ENCODE peak calls at places on chromosomes 5 and 9, in eight cellular contexts. S is bronchial epithelial cell; N is choroid plexus epithelial cell; I is upper lobe of left lung; V is CD8-positive, alpha-beta T cell; X is cardiac fibroblast; U is astrocyte of the cerebellum; Y is mesendoderm. R is an unnamed sample.

GRCh38 chr9:110952018-110952864 is 86.0 kb downstream of the LPAR1 start:
- DNase-seq in U (no peak), S (no peak), I (no peak), N (no peak), Y (no peak), X (no peak), V (no peak), R (no peak)

GRCh38 chr5:74621492-74621891 is 19.0 kb downstream of the ENC1 start:
- DNase-seq in V (no peak), U (no peak), Y (peak; percentile 70), X (no peak), N (no peak), I (no peak), S (no peak), R (no peak)

GRCh38 chr5:177595026-177595585 is 3.1 kb downstream of the TMED9 start:
- DNase-seq in S (no peak), Y (no peak), X (no peak), U (no peak), N (no peak), V (no peak), I (peak; percentile 12), R (no peak)

GRCh38 chr5:97623441-97623840 is 440.4 kb upstream of the RIOK2 start:
- DNase-seq in U (no peak), N (no peak), I (no peak), X (no peak), V (no peak), S (no peak), Y (peak; percentile 19), R (no peak)

GRCh38 chr5:53298841-53299240 is 181.6 kb upstream of the FST start:
- DNase-seq in S (no peak), V (no peak), N (no peak), Y (no peak), I (no peak), X (no peak), U (no peak), R (no peak)

GRCh38 chr9:121282309-121283071 is 14.5 kb downstream of the GSN start:
- DNase-seq in S (peak; percentile 59), U (no peak), N (no peak), I (peak; percentile 75), Y (no peak), V (no peak), X (peak; percentile 85), R (no peak)

GRCh38 chr5:100311811-100312210 is 223.4 kb upstream of the FAM174A start:
- DNase-seq in N (peak; percentile 41), U (peak; percentile 12), I (no peak), Y (no peak), S (no peak), V (no peak), X (no peak), R (no peak)

GRCh38 chr5:33491941-33492340 is 51.2 kb downstream of the TARS1 start:
- DNase-seq in S (no peak), V (no peak), N (no peak), X (no peak), U (no peak), I (no peak), Y (no peak), R (no peak)

GRCh38 chr9:122498883-122499288 is 11.7 kb upstream of the OR1J2 start:
- DNase-seq in X (peak; percentile 63), N (peak; percentile 70), V (no peak), I (no peak), U (peak; percentile 3), S (peak; percentile 81), Y (peak; percentile 58), R (no peak)

GRCh38 chr9:18595597-18595996 is 121.6 kb downstream of the ADAMTSL1 start:
- DNase-seq in V (no peak), X (no peak), Y (no peak), N (no peak), U (no peak), I (no peak), S (no peak), R (no peak)

GRCh38 chr5:31935702-31936347 is 238.3 kb downstream of the GOLPH3 start:
- DNase-seq in U (no peak), X (peak; percentile 12), Y (no peak), S (peak; percentile 61), I (peak; percentile 69), N (peak; percentile 53), V (no peak), R (no peak)

GRCh38 chr9:94156549-94157407 is 72.5 kb downstream of the PTPDC1 start:
- DNase-seq in V (no peak), X (peak; percentile 94), S (peak; percentile 71), I (peak; percentile 86), N (peak; percentile 91), U (peak; percentile 71), Y (no peak), R (peak; percentile 60)

GRCh38 chr9:38017149-38017884 is 51.7 kb downstream of the SHB start:
- DNase-seq in N (peak; percentile 75), V (no peak), X (peak; percentile 72), Y (peak; percentile 97), I (peak; percentile 86), S (peak; percentile 48), U (peak; percentile 80), R (no peak)

GRCh38 chr9:136342191-136343120 is 15.1 kb downstream of the GPSM1 start:
- DNase-seq in X (peak; percentile 56), S (peak; percentile 60), U (peak; percentile 27), V (peak; percentile 42), I (peak; percentile 92), N (peak; percentile 79), Y (peak; percentile 90), R (no peak)

GRCh38 chr5:92544042-92544441 is 1037.0 kb downstream of the NR2F1-AS1 start:
- DNase-seq in X (peak; percentile 45), S (no peak), N (peak; percentile 80), U (no peak), I (no peak), Y (no peak), V (no peak), R (no peak)

GRCh38 chr9:112881366-112881765 is 9.3 kb downstream of the SLC46A2 start:
- DNase-seq in S (peak; percentile 78), I (no peak), N (peak; percentile 76), U (peak; percentile 29), V (no peak), Y (no peak), X (peak; percentile 67), R (no peak)

DNA sequence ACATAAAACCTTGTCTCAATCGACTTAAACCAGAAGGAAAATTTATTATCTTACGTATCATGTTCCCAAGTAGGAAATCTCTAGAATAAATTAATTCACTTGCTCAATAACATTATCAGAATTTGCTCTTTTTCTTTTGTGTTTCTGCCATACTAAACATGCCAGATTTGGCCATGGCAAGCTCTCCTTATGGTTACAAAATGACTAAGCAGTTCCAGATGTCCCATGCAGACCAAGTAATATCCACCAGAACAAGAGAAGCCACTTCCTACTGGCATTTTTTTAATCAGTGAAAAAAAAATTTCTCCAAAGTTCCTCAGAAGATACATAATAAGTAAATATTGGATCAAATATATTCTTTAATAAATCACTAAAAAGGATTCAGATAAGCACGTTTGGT is 25.2 kb upstream of the ADAMTS6 start:
- DNase-seq in Y (no peak), N (peak; percentile 50), X (peak; percentile 59), I (no peak), U (peak; percentile 77), S (peak; percentile 10), V (no peak), R (peak; percentile 44)
- H3K4me3 ChIP-seq in Y (no peak overlapping the region), N (no peak overlapping the region), X (no peak overlapping the region), I (no peak overlapping the region), U (no peak overlapping the region), S (no peak overlapping the region), V (no peak overlapping the region), R (no peak overlapping the region)

DNA sequence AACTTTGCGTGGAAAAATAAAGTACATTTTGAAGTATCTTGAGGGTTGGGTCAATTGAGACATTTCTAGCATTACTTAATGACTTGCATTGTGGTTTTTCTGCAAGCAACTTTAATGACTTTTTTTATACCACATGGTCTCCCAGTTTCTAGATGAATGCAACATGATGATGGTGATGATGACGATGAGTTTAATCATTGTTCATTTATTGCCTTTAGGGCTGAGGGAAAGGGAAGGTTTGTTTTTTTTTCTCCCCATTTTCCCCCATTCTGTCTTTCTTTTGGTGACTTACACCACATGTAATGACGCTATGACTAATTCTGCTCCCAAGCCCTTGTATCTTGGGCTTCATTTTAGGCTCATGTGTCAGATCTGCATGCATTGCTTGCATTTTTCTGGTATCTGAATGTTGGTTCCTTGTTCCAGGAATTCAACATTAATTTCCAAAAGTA is 57.7 kb upstream of the NXNL2 start:
- DNase-seq in V (no peak), Y (no peak), X (peak; percentile 96), I (no peak), U (peak; percentile 78), N (peak; percentile 79), S (peak; percentile 79), R (peak; percentile 93)
- H3K4me3 ChIP-seq in V (no peak overlapping the region), Y (no peak overlapping the region), X (no peak overlapping the region), I (no peak overlapping the region), U (no peak overlapping the region), N (no peak overlapping the region), S (no peak overlapping the region), R (no peak overlapping the region)

DNA sequence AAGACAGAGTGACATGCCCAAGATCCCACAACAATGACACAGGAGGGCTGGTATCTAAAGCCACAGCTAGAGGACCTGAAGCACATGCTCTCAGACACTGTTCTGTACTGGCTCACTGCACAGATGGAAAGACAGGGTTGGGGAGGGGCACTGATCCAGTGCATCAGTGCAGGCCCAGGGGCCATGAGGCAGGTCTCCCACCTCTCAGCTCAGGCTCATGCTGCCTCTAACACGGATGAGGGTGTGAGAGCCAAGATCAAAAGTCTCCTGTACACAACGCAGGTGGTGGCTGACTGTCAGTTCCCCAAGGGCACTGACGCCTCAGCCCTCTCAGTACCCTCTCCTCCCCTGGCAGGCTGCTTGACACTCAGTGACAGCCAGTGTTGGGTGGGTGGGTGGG is 10.9 kb downstream of the RAPGEF1 start:
- DNase-seq in V (peak; percentile 40), Y (no peak), X (no peak), I (peak; percentile 30), U (no peak), S (no peak), N (no peak), R (no peak)
- H3K4me3 ChIP-seq in V (peak overlapping the region; percentile 36), Y (no peak overlapping the region), X (no peak overlapping the region), I (no peak overlapping the region), U (no peak overlapping the region), S (no peak overlapping the region), N (no peak overlapping the region), R (no peak overlapping the region)

GRCh38 chr9:126514037-126514821 is 99.5 kb upstream of the LMX1B start:
- DNase-seq in U (no peak), I (peak; percentile 73), V (peak; percentile 47), Y (peak; percentile 81), N (peak; percentile 36), S (no peak), X (peak; percentile 34), R (no peak)
- H3K4me3 ChIP-seq in U (peak overlapping the region; percentile 11), I (no peak overlapping the region), V (no peak overlapping the region), Y (no peak overlapping the region), N (no peak overlapping the region), S (no peak overlapping the region), X (no peak overlapping the region), R (no peak overlapping the region)

DNA sequence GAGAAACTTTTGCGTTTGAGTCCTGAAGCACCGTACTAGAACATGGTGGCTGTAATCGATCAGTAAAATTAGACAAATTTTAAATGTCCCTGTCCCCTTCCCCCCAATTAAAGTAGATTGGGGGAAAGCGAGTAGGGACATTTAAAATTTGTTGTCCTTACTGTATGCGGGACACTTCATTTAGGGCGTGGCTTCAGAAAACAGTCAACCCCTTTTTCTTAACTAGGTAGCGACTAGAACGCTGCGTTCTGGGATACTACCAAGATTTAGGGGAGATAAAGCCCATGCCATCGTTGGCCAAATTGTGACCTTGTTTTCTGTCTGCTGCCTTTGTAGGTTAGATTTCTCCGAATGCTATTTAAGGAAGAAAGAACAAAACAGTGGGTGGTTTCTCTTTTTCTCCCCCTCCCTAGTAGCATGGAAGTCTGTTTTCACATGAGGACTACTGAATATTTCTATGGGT is 1.2 kb downstream of the CKS2 start:
- DNase-seq in V (no peak), N (peak; percentile 25), X (peak; percentile 47), Y (peak; percentile 59), S (peak; percentile 50), I (no peak), U (no peak), R (no peak)
- H3K4me3 ChIP-seq in V (peak overlapping the region; percentile 3), N (peak overlapping the region; percentile 77), X (peak overlapping the region; percentile 85), Y (peak overlapping the region; percentile 99), S (peak overlapping the region; percentile 71), I (peak overlapping the region; percentile 88), U (peak overlapping the region; percentile 83), R (peak overlapping the region; percentile 87)

R was measured in skeletal muscle cell.